ENCODE peak calls at places on chromosomes 7 and 10, in nine cellular contexts. X is trophoblast cell; O is HCT116; H is RWPE2; Z is IMR-90; Q is A549; P is endodermal cell; N is right cardiac atrium; S is CD8-positive, alpha-beta memory T cell. Y is an unnamed sample.

GRCh38 chr7:54897891-54898290 is 120.9 kb upstream of the EGFR start:
- DNase-seq in S (no peak), H (no peak), X (peak; percentile 82), P (no peak), Q (no peak), O (no peak), N (no peak), Z (no peak), Y (no peak)

GRCh38 chr7:33814400-33814799 is 90.9 kb upstream of the BMPER start:
- DNase-seq in S (no peak), P (no peak), N (no peak), X (no peak), O (no peak), Q (no peak), H (no peak), Z (no peak), Y (no peak)

GRCh38 chr7:28658392-28658791 is 246.1 kb downstream of the CREB5 start:
- DNase-seq in Z (no peak), S (no peak), O (no peak), Q (no peak), H (no peak), P (no peak), X (no peak), N (no peak), Y (no peak)

GRCh38 chr10:70432561-70433263 is 8.8 kb downstream of the NODAL start:
- DNase-seq in Z (no peak), P (no peak), X (no peak), Q (no peak), H (no peak), O (no peak), S (no peak), N (no peak), Y (no peak)

GRCh38 chr10:12750526-12751201 is 250.8 kb downstream of the CCDC3 start:
- DNase-seq in P (peak; percentile 64), O (no peak), N (no peak), Q (no peak), X (peak; percentile 78), Z (no peak), S (no peak), H (no peak), Y (no peak)

GRCh38 chr7:1646957-1647891 is 22.9 kb upstream of the ELFN1 start:
- DNase-seq in H (peak; percentile 47), X (no peak), P (peak; percentile 37), Z (no peak), O (no peak), N (peak; percentile 81), Q (no peak), S (no peak), Y (no peak)

GRCh38 chr7:149669121-149669818 is 104.1 kb downstream of the ZNF467 start:
- DNase-seq in X (peak; percentile 22), Q (peak; percentile 61), S (no peak), Z (peak; percentile 19), N (no peak), P (no peak), H (no peak), O (peak; percentile 51), Y (no peak)

GRCh38 chr10:101388671-101389276 is 34.8 kb downstream of the BTRC start:
- DNase-seq in S (no peak), H (no peak), N (no peak), X (no peak), Q (peak; percentile 13), O (no peak), Z (no peak), P (no peak), Y (no peak)

GRCh38 chr10:58827381-58827780 is 314.7 kb downstream of the BICC1 start:
- DNase-seq in O (no peak), Q (no peak), S (no peak), X (no peak), H (no peak), Z (no peak), N (no peak), P (no peak), Y (no peak)

GRCh38 chr7:47358357-47358756 is 223.6 kb downstream of the TNS3 start:
- DNase-seq in X (no peak), H (no peak), Q (no peak), N (no peak), Z (no peak), O (no peak), S (no peak), P (no peak), Y (no peak)
- H3K4me1 ChIP-seq in X (no peaks in the 10 kb centered on the region), H (peaks cover 14% of the 10 kb centered on the region), Q (peaks cover 36% of the 10 kb centered on the region), N (no peaks in the 10 kb centered on the region), Z (peaks cover 10% of the 10 kb centered on the region), O (peaks cover 13% of the 10 kb centered on the region), S (no peaks in the 10 kb centered on the region), P (peaks cover 20% of the 10 kb centered on the region), Y (peaks cover 9% of the 10 kb centered on the region)

GRCh38 chr10:32372000-32372875 is 25.3 kb upstream of the EPC1 start:
- DNase-seq in O (no peak), N (no peak), P (no peak), X (no peak), S (no peak), Z (no peak), H (no peak), Q (peak; percentile 62), Y (no peak)

GRCh38 chr10:32367793-32368453 is 21.0 kb upstream of the EPC1 start:
- DNase-seq in P (peak; percentile 82), N (peak; percentile 71), S (peak; percentile 68), Z (peak; percentile 75), X (peak; percentile 83), Q (peak; percentile 73), H (no peak), O (peak; percentile 48), Y (peak; percentile 79)

GRCh38 chr10:32373031-32373430 is 26.1 kb upstream of the EPC1 start:
- DNase-seq in Q (no peak), H (no peak), S (no peak), N (no peak), X (no peak), P (no peak), O (no peak), Z (no peak), Y (no peak)

GRCh38 chr10:32373496-32373895 is 26.5 kb upstream of the EPC1 start:
- DNase-seq in Q (no peak), S (no peak), O (no peak), P (no peak), Z (no peak), N (no peak), H (no peak), X (no peak), Y (no peak)

GRCh38 chr10:32371101-32371500 is 24.1 kb upstream of the EPC1 start:
- DNase-seq in Z (no peak), Q (no peak), H (no peak), X (no peak), N (no peak), S (no peak), O (no peak), P (no peak), Y (no peak)
- H3K4me1 ChIP-seq in Z (peaks cover 1% of the 10 kb centered on the region), Q (peaks cover 45% of the 10 kb centered on the region), H (peaks cover 15% of the 10 kb centered on the region), X (no peaks in the 10 kb centered on the region), N (peaks cover 2% of the 10 kb centered on the region), S (peaks cover 42% of the 10 kb centered on the region), O (no peaks in the 10 kb centered on the region), P (no peaks in the 10 kb centered on the region), Y (peaks cover 3% of the 10 kb centered on the region)

DNA sequence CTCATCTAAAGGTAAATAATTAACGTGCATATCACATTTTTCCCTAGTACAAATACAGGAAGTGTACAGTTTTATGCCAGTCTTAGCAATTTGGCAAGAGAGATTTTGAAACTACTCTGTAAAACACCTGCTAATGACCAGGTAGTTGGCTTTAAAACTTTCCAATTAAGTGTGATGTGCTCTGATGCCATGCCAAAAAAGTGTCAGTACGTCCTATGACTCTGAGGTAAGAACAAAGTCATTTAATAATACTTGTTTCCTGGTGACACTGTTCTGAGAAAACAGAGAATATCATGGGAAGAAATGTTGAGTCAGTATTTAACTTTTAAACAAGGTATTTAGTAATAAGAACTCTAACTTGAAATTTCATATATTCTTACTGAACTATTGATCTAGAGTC is 9.6 kb downstream of the PDZD8 start:
- DNase-seq in Z (no peak), Q (peak; percentile 75), S (no peak), O (peak; percentile 62), X (no peak), H (no peak), P (no peak), N (no peak), Y (no peak)
- H3K4me1 ChIP-seq in Z (no peaks in the 10 kb centered on the region), Q (peaks cover 86% of the 10 kb centered on the region), S (peaks cover 49% of the 10 kb centered on the region), O (peaks cover 57% of the 10 kb centered on the region), X (no peaks in the 10 kb centered on the region), H (peaks cover 67% of the 10 kb centered on the region), P (no peaks in the 10 kb centered on the region), N (peaks cover 5% of the 10 kb centered on the region), Y (peaks cover 3% of the 10 kb centered on the region)

GRCh38 chr7:105130580-105130979 is 116.6 kb downstream of the KMT2E start:
- DNase-seq in Q (no peak), Z (no peak), O (no peak), H (no peak), X (no peak), S (no peak), N (no peak), P (peak; percentile 10), Y (no peak)
- H3K4me1 ChIP-seq in Q (no peaks in the 10 kb centered on the region), Z (peaks cover 1% of the 10 kb centered on the region), O (no peaks in the 10 kb centered on the region), H (no peaks in the 10 kb centered on the region), X (no peaks in the 10 kb centered on the region), S (no peaks in the 10 kb centered on the region), N (no peaks in the 10 kb centered on the region), P (no peaks in the 10 kb centered on the region), Y (no peaks in the 10 kb centered on the region)

GRCh38 chr7:122383934-122384333 is 79.4 kb upstream of the FEZF1 start:
- DNase-seq in P (no peak), Q (no peak), X (no peak), Z (no peak), O (no peak), S (no peak), H (no peak), N (no peak), Y (no peak)

GRCh38 chr7:122379491-122379890 is 74.9 kb upstream of the FEZF1 start:
- DNase-seq in H (no peak), S (no peak), X (no peak), P (no peak), Q (no peak), N (no peak), O (no peak), Z (no peak), Y (no peak)

GRCh38 chr7:122384528-122384927 is 80.0 kb upstream of the FEZF1 start:
- DNase-seq in S (no peak), P (no peak), N (no peak), X (no peak), O (no peak), H (no peak), Q (no peak), Z (no peak), Y (no peak)

DNA sequence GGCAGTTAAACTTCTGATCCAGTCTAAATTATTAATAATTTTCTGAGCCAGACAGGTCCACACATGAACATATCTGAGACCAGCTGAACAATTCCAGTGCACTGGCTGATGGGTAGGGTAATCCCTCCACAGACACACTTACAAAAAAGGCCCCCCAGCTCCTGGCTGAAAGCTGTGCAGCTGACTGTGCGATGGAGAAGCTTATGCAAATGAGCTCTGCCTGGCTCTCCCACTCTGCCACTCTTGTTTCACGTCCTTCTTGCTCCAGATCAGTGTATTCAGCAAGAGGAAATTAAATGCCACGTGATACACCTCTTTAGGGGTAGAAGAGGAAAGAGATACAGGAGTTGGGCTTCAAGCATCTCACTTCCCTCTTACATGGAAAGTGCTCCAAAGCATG is 76.4 kb upstream of the FEZF1 start:
- DNase-seq in Q (no peak), N (no peak), Z (no peak), S (no peak), O (no peak), X (no peak), P (peak; percentile 48), H (no peak), Y (no peak)
- H3K4me1 ChIP-seq in Q (no peaks in the 10 kb centered on the region), N (no peaks in the 10 kb centered on the region), Z (no peaks in the 10 kb centered on the region), S (no peaks in the 10 kb centered on the region), O (no peaks in the 10 kb centered on the region), X (no peaks in the 10 kb centered on the region), P (no peaks in the 10 kb centered on the region), H (no peaks in the 10 kb centered on the region), Y (no peaks in the 10 kb centered on the region)